ENCODE peak calls at places on chromosomes 11 and 22, in nine cellular contexts. B is right atrium auricular region, T is DND-41, S is A549, Z is K562, Y is tibial artery, X is HFFc6, M is nephron progenitor cell, F is B cell. V is an unnamed sample.

GRCh38 chr11:1929621-1930447 is 10.3 kb downstream of the TNNT3 start:
- DNase-seq in B (no peak), T (no peak), S (no peak), Z (no peak), Y (no peak), X (no peak), M (no peak), F (no peak), V (no peak)

GRCh38 chr11:103904324-103904667 is 132.1 kb upstream of the DDI1 start:
- DNase-seq in B (no peak), T (no peak), S (no peak), Z (no peak), Y (no peak), X (no peak), M (no peak), F (no peak), V (no peak)

GRCh38 chr22:39685336-39686177 is 115.0 kb downstream of the CACNA1I start:
- DNase-seq in B (no peak), T (no peak), S (no peak), Z (no peak), Y (no peak), X (no peak), M (no peak), F (peak; percentile 66), V (no peak)

GRCh38 chr11:3866836-3867208 is 11.4 kb downstream of the STIM1 start:
- DNase-seq in B (no peak), T (no peak), S (no peak), Z (no peak), Y (no peak), X (no peak), M (no peak), F (no peak), V (no peak)

GRCh38 chr22:44701824-44702478 is at the start of gene PRR5:
- DNase-seq in B (peak; percentile 72), T (peak; percentile 88), S (peak; percentile 33), Z (peak; percentile 87), Y (peak; percentile 61), X (peak; percentile 59), M (peak; percentile 82), F (peak; percentile 95), V (no peak)

GRCh38 chr11:89498845-89499448 is 7.8 kb upstream of the NOX4 start:
- DNase-seq in B (no peak), T (no peak), S (no peak), Z (peak; percentile 13), Y (no peak), X (no peak), M (no peak), F (no peak), V (no peak)

GRCh38 chr11:16902182-16902581 is 112.0 kb downstream of the PLEKHA7 start:
- DNase-seq in B (no peak), T (no peak), S (no peak), Z (no peak), Y (no peak), X (no peak), M (no peak), F (no peak), V (no peak)

GRCh38 chr11:71913716-71914115 is 14.7 kb downstream of the XNDC1N start:
- DNase-seq in B (no peak), T (no peak), S (no peak), Z (no peak), Y (no peak), X (no peak), M (no peak), F (no peak), V (no peak)

GRCh38 chr11:61828379-61828628 is 204 bp downstream of the FADS2 start:
- DNase-seq in B (no peak), T (no peak), S (no peak), Z (no peak), Y (no peak), X (no peak), M (no peak), F (no peak), V (no peak)

GRCh38 chr11:115590254-115590653 is 86.0 kb upstream of the CADM1 start:
- DNase-seq in B (no peak), T (no peak), S (no peak), Z (no peak), Y (no peak), X (no peak), M (no peak), F (no peak), V (peak; percentile 1)

GRCh38 chr22:50730941-50731661 is 6.9 kb upstream of the ACR start:
- DNase-seq in B (no peak), T (no peak), S (no peak), Z (no peak), Y (peak; percentile 14), X (no peak), M (no peak), F (no peak), V (no peak)

GRCh38 chr22:31139866-31140716 is at the start of gene PLA2G3:
- DNase-seq in B (no peak), T (no peak), S (no peak), Z (peak; percentile 71), Y (no peak), X (no peak), M (peak; percentile 86), F (peak; percentile 19), V (no peak)
- TF ChIP-seq CTCF in B (no peak), T (no peak), S (no peak), Z (no peak), Y (no peak), X (no peak), M (peak; percentile 42), F (no peak), V (no peak)

DNA sequence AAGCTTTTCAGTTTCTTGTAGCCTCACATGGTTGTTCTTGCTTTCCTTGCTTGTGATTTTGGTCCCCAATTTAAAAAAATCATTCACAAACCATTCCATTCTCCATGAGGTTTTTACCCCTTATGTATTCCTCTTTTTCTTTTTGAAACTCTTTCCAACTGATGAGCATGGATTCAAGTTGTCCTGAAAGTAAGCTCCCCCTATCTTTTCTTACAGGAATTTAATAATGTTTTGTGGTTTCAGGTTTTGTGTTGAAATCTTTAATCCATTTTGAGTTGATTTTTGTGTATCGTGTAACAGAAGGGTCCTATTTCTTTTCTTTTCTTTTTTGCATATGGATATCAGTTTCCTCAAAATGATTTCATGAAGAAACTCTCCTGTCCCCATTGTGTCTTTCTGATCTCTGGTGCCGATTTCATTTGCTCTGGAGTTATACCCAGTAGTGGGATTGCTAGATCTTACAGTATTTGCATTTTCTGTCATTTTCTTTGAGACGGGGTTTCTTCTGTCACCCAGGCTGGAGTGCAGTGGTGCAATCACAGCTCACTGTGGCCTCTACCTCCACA is 58.5 kb downstream of the LRRC74B start:
- DNase-seq in B (no peak), T (no peak), S (no peak), Z (no peak), Y (no peak), X (no peak), M (no peak), F (no peak), V (no peak)
- TF ChIP-seq CTCF in B (no peak), T (no peak), S (no peak), Z (no peak), Y (no peak), X (peak; percentile 53), M (no peak), F (no peak), V (no peak)

GRCh38 chr22:19166421-19166820 is 12.1 kb downstream of the SLC25A1 start:
- DNase-seq in B (no peak), T (no peak), S (no peak), Z (no peak), Y (no peak), X (no peak), M (no peak), F (no peak), V (no peak)

GRCh38 chr22:19169002-19169946 is 9.3 kb downstream of the SLC25A1 start:
- DNase-seq in B (no peak), T (no peak), S (no peak), Z (peak; percentile 88), Y (no peak), X (no peak), M (no peak), F (no peak), V (peak; percentile 70)

GRCh38 chr22:19169947-19170318 is 8.6 kb downstream of the SLC25A1 start:
- DNase-seq in B (no peak), T (no peak), S (no peak), Z (no peak), Y (no peak), X (no peak), M (no peak), F (no peak), V (peak; percentile 75)

GRCh38 chr22:19167106-19167869 is 11.2 kb downstream of the SLC25A1 start:
- DNase-seq in B (no peak), T (no peak), S (no peak), Z (no peak), Y (no peak), X (no peak), M (no peak), F (no peak), V (peak; percentile 69)

DNA sequence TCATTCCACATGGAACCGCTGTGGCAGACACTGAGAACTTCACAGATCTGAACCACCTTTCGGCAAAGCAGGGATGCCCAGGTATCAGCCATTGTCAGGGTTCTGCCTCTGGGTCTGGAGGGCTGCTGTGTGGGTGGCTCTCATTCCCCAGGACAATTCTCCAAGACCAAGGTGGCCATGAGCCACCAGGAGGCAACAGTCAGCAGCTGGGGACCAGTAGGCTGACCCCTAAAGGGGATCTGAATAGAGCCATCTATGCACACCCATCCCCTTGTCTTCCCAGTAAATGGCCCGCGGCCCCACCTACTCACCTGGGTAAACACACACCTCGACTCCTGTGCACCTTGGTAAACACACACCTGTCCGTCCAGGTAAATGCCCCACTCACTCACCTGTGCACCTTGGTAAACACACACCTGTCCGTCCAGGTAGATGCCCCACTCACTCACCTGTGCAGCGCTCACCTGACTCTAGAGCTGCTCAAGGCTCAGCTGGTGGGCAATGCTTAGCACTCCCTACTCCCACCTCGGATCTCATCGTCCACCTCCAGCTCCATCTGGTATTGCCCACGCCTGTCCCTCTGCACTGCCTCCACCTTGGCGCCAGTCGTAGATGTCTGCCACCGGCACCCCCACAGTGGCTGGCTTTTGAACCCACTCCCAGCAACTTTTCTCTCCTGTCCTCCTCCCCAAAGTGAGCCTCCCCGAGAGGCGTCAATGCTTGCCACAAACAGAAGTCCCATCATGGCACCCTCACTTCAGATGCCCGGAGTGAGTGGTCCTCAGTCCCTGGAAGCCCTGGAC is 10.2 kb downstream of the SLC25A1 start:
- DNase-seq in B (no peak), T (no peak), S (no peak), Z (no peak), Y (no peak), X (no peak), M (no peak), F (no peak), V (peak; percentile 67)
- TF ChIP-seq CTCF in B (no peak), T (no peak), S (no peak), Z (peak; percentile 82), Y (no peak), X (peak; percentile 45), M (no peak), F (no peak), V (no peak)

DNA sequence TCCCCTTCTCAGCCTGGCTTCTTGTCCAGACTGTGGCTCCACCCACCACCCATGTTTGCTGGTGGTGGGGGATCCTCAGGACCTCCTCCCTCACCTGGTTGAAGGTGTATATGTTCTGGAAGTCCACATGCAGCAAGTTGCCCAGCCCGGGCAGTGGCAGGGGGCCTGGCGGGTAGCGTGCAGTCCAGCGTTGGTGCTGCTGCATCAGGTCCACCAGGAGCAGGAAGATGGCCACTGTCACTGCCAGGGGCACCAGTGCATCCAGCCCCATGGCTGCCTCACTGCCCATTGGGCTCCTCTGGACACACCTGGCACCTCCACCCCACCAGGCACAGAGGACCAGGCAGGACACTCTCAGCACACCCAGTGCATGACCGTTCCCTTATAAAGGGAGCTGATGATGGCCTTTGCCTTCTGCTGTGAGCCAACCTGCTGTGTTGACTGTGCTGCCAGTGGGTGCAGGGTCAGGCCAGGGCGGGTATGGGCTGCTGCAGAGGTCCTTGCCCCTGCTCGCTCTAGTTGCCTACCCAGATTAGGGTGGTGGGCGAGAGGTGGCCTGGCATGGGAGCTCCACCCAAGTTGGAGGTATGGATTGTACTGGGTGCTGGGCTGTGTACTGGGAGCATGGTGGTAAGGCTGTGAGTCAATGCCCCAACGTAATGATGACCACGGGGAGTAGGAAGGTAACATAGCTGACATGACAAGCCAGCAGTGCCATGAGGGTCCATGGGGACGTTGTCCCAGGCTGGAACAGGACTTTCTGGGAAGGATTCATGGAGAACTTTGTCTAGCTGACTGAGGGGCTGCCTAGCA is 24.3 kb upstream of the CYP2D6 start:
- DNase-seq in B (no peak), T (no peak), S (no peak), Z (no peak), Y (no peak), X (no peak), M (no peak), F (no peak), V (no peak)
- TF ChIP-seq CTCF in B (no peak), T (no peak), S (no peak), Z (no peak), Y (no peak), X (no peak), M (no peak), F (no peak), V (no peak)

V was measured in coronary artery.